ENCODE peak calls at places on chromosomes 12 and 14, in four cellular contexts. J is CD8-positive, alpha-beta T cell; U is HCT116; B is astrocyte. W is an unnamed sample.

GRCh38 chr14:56118611-56119181 is 485 bp downstream of the PELI2 start:
- DNase-seq in J (no peak), U (no peak), B (no peak), W (peak; percentile 25)

GRCh38 chr12:22978962-22979361 is 354.0 kb downstream of the ETNK1 start:
- DNase-seq in J (no peak), U (no peak), B (peak; percentile 97), W (peak; percentile 98)

GRCh38 chr12:100213016-100213891 is 12.6 kb downstream of the ACTR6 start:
- DNase-seq in J (no peak), U (no peak), B (no peak), W (no peak)

GRCh38 chr12:27463826-27464554 is 17.5 kb downstream of the SMCO2 start:
- DNase-seq in J (no peak), U (no peak), B (peak; percentile 21), W (peak; percentile 92)

GRCh38 chr12:66288121-66288520 is 14.2 kb upstream of the HELB start:
- DNase-seq in J (peak; percentile 38), U (no peak), B (no peak), W (no peak)

GRCh38 chr14:36973806-36974442 is 198.5 kb downstream of the SLC25A21 start:
- DNase-seq in J (no peak), U (no peak), B (peak; percentile 74), W (peak; percentile 56)

GRCh38 chr14:75247939-75248338 is 30.7 kb upstream of the FOS start:
- DNase-seq in J (no peak), U (no peak), B (no peak), W (no peak)

GRCh38 chr12:117125769-117126168 is 26.6 kb upstream of the TESC start:
- DNase-seq in J (no peak), U (no peak), B (no peak), W (no peak)

GRCh38 chr14:99572173-99572999 is 31.6 kb downstream of the CCDC85C start:
- DNase-seq in J (no peak), U (no peak), B (no peak), W (no peak)

DNA sequence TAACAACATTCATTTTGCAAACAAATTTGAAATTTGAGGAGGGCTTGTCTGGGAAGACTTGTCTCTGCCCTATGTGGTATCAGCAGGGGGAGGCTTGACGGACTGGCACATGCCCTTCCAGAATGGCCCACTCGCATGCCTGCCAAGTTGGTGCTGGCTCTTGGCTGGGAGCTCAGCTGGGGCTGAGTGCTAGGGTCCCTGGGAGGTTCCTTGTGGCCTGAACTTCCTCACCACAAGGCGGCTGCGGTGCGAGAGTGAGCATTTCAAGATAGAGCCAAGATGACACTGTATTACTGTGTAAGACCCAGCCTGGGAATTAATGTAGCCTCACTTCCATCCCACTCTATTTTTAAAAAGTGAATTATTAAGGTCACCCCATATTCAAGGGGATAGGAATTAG is 271.6 kb upstream of the PLEKHG7 start:
- DNase-seq in J (peak; percentile 13), U (no peak), B (no peak), W (no peak)
- TF ChIP-seq CTCF in J (no peak), U (no peak), B (no peak), W (no peak)

GRCh38 chr12:132172619-132173018 is 28.4 kb downstream of the NOC4L start:
- DNase-seq in J (no peak), U (no peak), B (no peak), W (no peak)

GRCh38 chr12:132174703-132175490 is 30.6 kb downstream of the NOC4L start:
- DNase-seq in J (no peak), U (no peak), B (no peak), W (no peak)

GRCh38 chr12:132175496-132176357 is 31.5 kb downstream of the NOC4L start:
- DNase-seq in J (no peak), U (no peak), B (no peak), W (no peak)

GRCh38 chr12:132173135-132174014 is 29.1 kb downstream of the NOC4L start:
- DNase-seq in J (no peak), U (no peak), B (no peak), W (no peak)

DNA sequence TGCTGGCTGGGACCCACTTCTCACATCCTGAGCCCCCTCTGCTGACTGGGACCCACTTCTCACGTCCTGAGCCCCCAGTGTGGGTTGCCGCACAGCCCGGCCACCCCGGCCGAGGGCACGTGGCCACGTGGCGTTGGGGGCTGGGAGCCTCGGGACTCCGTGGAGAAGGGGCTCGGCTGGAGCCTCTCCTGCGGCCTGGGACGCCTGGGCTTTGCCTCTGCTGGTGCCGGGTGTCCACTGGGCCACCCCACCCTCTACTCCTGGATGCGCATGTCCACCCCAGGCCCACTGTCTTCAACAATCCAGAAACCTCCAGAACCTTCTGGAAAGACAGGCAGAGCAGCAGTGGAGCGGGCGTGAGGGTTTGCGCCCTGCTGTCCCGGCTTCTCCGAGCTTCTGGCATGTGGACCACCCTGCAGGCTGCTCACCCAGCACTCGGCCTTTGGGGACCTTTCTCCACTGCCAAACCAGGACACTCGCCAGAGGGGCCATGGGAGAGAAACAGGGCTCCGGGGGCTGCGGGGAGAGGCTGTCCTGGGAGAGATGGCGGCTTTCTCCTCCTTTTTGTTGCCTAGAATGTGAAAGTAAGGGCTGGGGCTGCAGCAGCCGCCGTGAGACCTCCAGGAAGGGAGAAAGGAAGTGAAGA is 29.9 kb downstream of the NOC4L start:
- DNase-seq in J (no peak), U (no peak), B (no peak), W (no peak)
- H3K4me3 ChIP-seq in J (no peak overlapping the region), U (no peak overlapping the region), B (no peak overlapping the region), W (no peak overlapping the region)

GRCh38 chr12:232731-233614 is 19.0 kb upstream of the SLC6A12 start:
- DNase-seq in J (no peak), U (no peak), B (no peak), W (no peak)
- TF ChIP-seq CTCF in J (no peak), U (no peak), B (no peak), W (no peak)

GRCh38 chr12:104672501-104673265 is 215.9 kb downstream of the CHST11 start:
- DNase-seq in J (no peak), U (no peak), B (peak; percentile 47), W (peak; percentile 63)

GRCh38 chr12:104672096-104672445 is 215.3 kb downstream of the CHST11 start:
- DNase-seq in J (no peak), U (no peak), B (no peak), W (no peak)

GRCh38 chr12:104670439-104671406 is 214.0 kb downstream of the CHST11 start:
- DNase-seq in J (no peak), U (peak; percentile 16), B (no peak), W (no peak)

GRCh38 chr12:104669851-104670337 is 213.1 kb downstream of the CHST11 start:
- DNase-seq in J (no peak), U (no peak), B (peak; percentile 57), W (peak; percentile 64)

GRCh38 chr12:104671407-104672095 is 214.8 kb downstream of the CHST11 start:
- DNase-seq in J (peak; percentile 47), U (peak; percentile 93), B (peak; percentile 71), W (peak; percentile 95)
- H3K4me3 ChIP-seq in J (no peak overlapping the region), U (peak overlapping the region; percentile 47), B (peak overlapping the region; percentile 38), W (no peak overlapping the region)

DNA sequence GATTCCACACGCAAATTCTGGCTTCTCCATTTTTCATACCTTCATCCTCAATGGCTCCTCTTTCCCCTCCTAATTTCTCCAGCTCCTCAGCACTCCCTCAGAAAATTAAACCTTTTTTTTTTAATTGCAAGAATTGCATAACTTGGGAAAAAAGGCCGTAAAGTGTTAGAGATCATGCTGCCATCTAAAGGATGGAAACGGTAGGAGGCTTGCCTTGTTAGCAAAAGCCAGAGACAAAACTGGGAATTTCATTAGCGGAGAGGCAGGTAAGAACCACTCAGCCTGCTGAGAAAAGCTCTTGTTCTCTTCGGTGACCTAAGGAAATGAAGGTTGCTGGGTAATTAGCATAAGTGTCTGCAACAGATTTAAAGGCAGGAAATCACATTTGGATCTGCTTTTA is 204.3 kb downstream of the AEBP2 start:
- DNase-seq in J (no peak), U (peak; percentile 39), B (peak; percentile 52), W (peak; percentile 58)
- TF ChIP-seq CTCF in J (no peak), U (peak; percentile 55), B (peak; percentile 53), W (peak; percentile 80)

GRCh38 chr12:113214938-113215400 is 6.3 kb upstream of the TPCN1 start:
- DNase-seq in J (no peak), U (peak; percentile 93), B (peak; percentile 99), W (peak; percentile 99)
- H3K4me3 ChIP-seq in J (no peak overlapping the region), U (no peak overlapping the region), B (no peak overlapping the region), W (no peak overlapping the region)

W was measured in AG10803.